ENCODE peak calls at places on chromosomes 5 and 9, in five cellular contexts. T is adrenal gland; U is CD8-positive, alpha-beta memory T cell; I is right atrium auricular region; L is GM23338. R is an unnamed sample.

GRCh38 chr9:95433096-95433852 is 83.5 kb downstream of the PTCH1 start:
- DNase-seq in I (no peak), U (no peak), T (no peak), L (no peak), R (no peak)

GRCh38 chr9:16555802-16556201 is 314.7 kb downstream of the BNC2 start:
- DNase-seq in L (no peak), T (no peak), U (no peak), I (no peak), R (no peak)

GRCh38 chr9:90827181-90827866 is 25.7 kb downstream of the SYK start:
- DNase-seq in L (no peak), T (no peak), U (no peak), I (peak; percentile 58), R (peak; percentile 62)

GRCh38 chr5:67248703-67249589 is 52.3 kb upstream of the CD180 start:
- DNase-seq in L (no peak), U (no peak), T (no peak), I (no peak), R (no peak)

GRCh38 chr5:149215478-149216042 is 56.1 kb upstream of the AFAP1L1 start:
- DNase-seq in T (peak; percentile 35), I (peak; percentile 91), L (no peak), U (no peak), R (no peak)

GRCh38 chr5:150173154-150173553 is 6.6 kb downstream of the CDX1 start:
- DNase-seq in U (no peak), L (no peak), T (no peak), I (no peak), R (no peak)

GRCh38 chr5:21918451-21918850 is 934.7 kb downstream of the CDH12 start:
- DNase-seq in U (no peak), L (no peak), I (no peak), T (no peak), R (no peak)

GRCh38 chr5:37889612-37890317 is 49.9 kb upstream of the GDNF start:
- DNase-seq in L (no peak), T (no peak), I (no peak), U (no peak), R (no peak)

GRCh38 chr5:164119806-164120440 is 614.5 kb downstream of the MAT2B start:
- DNase-seq in U (no peak), L (peak; percentile 58), I (no peak), T (no peak), R (no peak)

GRCh38 chr9:15182003-15182695 is 124.9 kb downstream of the TTC39B start:
- DNase-seq in T (no peak), I (no peak), L (no peak), U (no peak), R (no peak)

GRCh38 chr5:172479034-172479783 is 24.9 kb upstream of the SH3PXD2B start:
- DNase-seq in L (peak; percentile 96), I (peak; percentile 91), U (peak; percentile 43), T (peak; percentile 92), R (peak; percentile 91)

GRCh38 chr9:112337547-112337946 is 4.1 kb upstream of the PTBP3 start:
- DNase-seq in I (no peak), U (no peak), T (no peak), L (no peak), R (no peak)

GRCh38 chr5:132915681-132916080 is 42.2 kb downstream of the LEAP2 start:
- DNase-seq in T (no peak), L (no peak), U (no peak), I (no peak), R (no peak)

GRCh38 chr5:176772271-176773210 is 37.8 kb upstream of the UNC5A start:
- DNase-seq in L (no peak), I (peak; percentile 18), U (no peak), T (no peak), R (no peak)

GRCh38 chr5:89676634-89677033 is 732.9 kb downstream of the CETN3 start:
- DNase-seq in T (no peak), I (no peak), L (no peak), U (no peak), R (no peak)

GRCh38 chr9:7354704-7355103 is 444.9 kb downstream of the DMAC1 start:
- DNase-seq in U (no peak), I (no peak), T (no peak), L (no peak), R (no peak)

GRCh38 chr5:157271740-157272271 is 5.9 kb downstream of the CYFIP2 start:
- DNase-seq in T (no peak), U (peak; percentile 95), L (no peak), I (no peak), R (peak; percentile 61)

GRCh38 chr5:167205881-167206280 is 1085.6 kb upstream of the WWC1 start:
- DNase-seq in U (no peak), I (no peak), L (no peak), T (no peak), R (no peak)

GRCh38 chr9:19976226-19976625 is 187.4 kb upstream of the SLC24A2 start:
- DNase-seq in T (no peak), I (no peak), U (no peak), L (no peak), R (no peak)

GRCh38 chr9:110573305-110573704 is 6.2 kb downstream of the SVEP1 start:
- DNase-seq in T (no peak), L (no peak), I (no peak), U (no peak), R (no peak)

GRCh38 chr5:133841831-133842750 is 126.3 kb downstream of the C5orf15 start:
- DNase-seq in T (no peak), L (no peak), I (no peak), U (no peak), R (no peak)

GRCh38 chr9:70076678-70077077 is 33.0 kb downstream of the MAMDC2 start:
- DNase-seq in L (no peak), U (no peak), I (no peak), T (no peak), R (no peak)

GRCh38 chr9:13443380-13444271 is 164.1 kb upstream of the MPDZ start:
- DNase-seq in T (no peak), U (no peak), L (no peak), I (no peak), R (no peak)

GRCh38 chr9:112631313-112631712 is 86.6 kb downstream of the INIP start:
- DNase-seq in T (no peak), I (no peak), U (no peak), L (no peak), R (no peak)

GRCh38 chr5:139403418-139403786 is 487 bp downstream of the SPATA24 start:
- DNase-seq in L (no peak), I (no peak), T (no peak), U (no peak), R (no peak)

GRCh38 chr5:119355636-119356383 is at the start of gene TNFAIP8:
- DNase-seq in U (no peak), T (peak; percentile 61), I (no peak), L (peak; percentile 78), R (peak; percentile 84)

GRCh38 chr9:137454145-137454505 is 5.0 kb downstream of the NSMF start:
- DNase-seq in I (no peak), U (no peak), L (peak; percentile 79), T (peak; percentile 44), R (peak; percentile 80)

GRCh38 chr5:61640631-61641030 is 308.6 kb downstream of the ZSWIM6 start:
- DNase-seq in I (no peak), L (no peak), U (no peak), T (no peak), R (no peak)

GRCh38 chr9:126515001-126515872 is 98.5 kb upstream of the LMX1B start:
- DNase-seq in U (no peak), I (no peak), T (no peak), L (no peak), R (peak; percentile 62)

DNA sequence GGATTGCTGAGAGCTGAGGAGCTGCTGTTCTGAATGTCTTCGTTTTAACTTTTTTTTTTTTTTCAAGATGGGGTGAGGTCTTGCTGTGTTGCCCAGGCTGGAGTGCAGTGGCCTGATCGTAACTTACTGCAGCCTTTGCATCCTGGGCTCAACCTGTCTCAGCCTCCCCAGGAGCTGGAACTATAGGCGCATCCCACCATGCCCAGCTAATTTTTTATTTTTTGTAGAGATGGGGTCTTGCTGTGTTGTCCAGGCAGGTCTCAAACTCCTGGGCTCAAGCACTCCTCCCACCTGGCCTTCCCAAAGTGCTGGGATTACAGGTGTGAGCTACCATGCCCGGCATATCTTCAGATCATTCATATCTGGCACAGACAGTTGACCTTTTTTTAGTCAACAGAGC is 46.5 kb downstream of the TRIO start:
- DNase-seq in I (no peak), L (no peak), U (no peak), T (no peak), R (no peak)
- H3K27ac ChIP-seq in I (peak overlapping the region; percentile 72), L (no peak overlapping the region), U (no peak overlapping the region), T (peak overlapping the region; percentile 80), R (peak overlapping the region; percentile 96)

GRCh38 chr9:108444400-108445358 is 411.1 kb downstream of the ACTL7B start:
- DNase-seq in T (peak; percentile 24), I (no peak), L (no peak), U (no peak), R (peak; percentile 68)
- H3K4me3 ChIP-seq in T (no peak overlapping the region), I (no peak overlapping the region), L (no peak overlapping the region), U (no peak overlapping the region), R (no peak overlapping the region)

GRCh38 chr5:135054546-135054945 is 20.5 kb upstream of the PITX1 start:
- DNase-seq in L (no peak), U (no peak), I (no peak), T (no peak), R (peak; percentile 3)

GRCh38 chr5:135053989-135054388 is 20.0 kb upstream of the PITX1 start:
- DNase-seq in L (no peak), I (no peak), U (no peak), T (no peak), R (no peak)

GRCh38 chr5:135057233-135057632 is 23.2 kb upstream of the PITX1 start:
- DNase-seq in U (no peak), T (no peak), L (no peak), I (no peak), R (no peak)

GRCh38 chr5:135056316-135057030 is 22.4 kb upstream of the PITX1 start:
- DNase-seq in U (no peak), I (no peak), T (no peak), L (no peak), R (no peak)

DNA sequence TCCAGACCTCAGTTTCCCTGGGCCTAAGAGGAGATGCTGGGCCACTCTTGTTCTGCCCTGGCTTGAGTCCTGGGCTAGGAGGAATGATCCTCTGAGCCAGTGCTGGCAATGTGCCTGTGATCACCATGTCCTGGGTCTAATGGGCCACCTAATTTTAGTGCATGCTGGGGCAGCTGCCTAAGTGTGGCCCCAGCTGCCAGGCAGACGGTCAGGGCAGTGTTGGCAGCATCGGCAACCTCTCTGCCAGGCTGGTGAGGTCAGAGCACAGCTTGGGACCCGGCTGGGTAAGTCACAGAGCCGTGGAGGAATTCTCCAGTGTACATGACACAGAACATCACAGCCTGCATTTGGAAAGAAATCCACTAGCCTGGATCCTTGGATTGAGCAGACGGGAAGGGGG is 21.4 kb upstream of the PITX1 start:
- DNase-seq in I (no peak), U (no peak), L (no peak), T (no peak), R (no peak)
- H3K27ac ChIP-seq in I (no peak overlapping the region), U (no peak overlapping the region), L (no peak overlapping the region), T (no peak overlapping the region), R (no peak overlapping the region)

DNA sequence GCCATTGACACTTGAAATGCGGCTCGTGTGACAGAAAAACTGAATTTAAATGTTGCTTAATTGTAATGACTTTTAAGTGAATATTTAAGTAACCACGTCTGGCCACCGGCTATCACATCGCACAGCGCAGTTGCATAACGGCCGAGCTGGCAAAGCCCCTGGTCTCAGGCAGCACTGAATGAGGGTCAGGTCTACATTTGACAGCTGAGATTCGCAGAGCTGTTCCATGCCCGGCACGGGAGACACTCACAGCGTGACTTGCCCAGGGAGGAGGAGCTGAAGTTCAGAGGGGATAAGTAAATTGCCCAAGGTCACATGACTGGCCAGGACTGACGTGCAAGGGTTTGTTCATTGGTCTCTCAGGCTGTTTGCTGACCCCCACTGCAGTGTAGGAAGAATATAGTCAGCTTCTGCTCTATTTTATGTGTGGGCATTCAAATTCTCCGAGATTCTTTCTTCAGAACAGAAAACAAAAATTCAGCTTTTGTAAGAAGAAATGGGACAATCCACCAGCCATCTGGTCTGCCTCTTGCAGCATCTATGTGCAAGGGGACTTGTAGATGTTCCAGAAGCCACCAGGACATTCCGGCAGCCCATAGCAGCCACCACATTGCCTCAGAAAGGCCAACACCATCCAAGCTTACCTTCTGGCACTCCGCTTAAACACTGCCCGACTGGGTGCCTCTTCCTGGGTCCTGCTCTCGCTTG is 17.3 kb upstream of the COL5A1 start:
- DNase-seq in L (no peak), U (no peak), T (peak; percentile 4), I (no peak), R (peak; percentile 46)
- H3K4me3 ChIP-seq in L (no peak overlapping the region), U (no peak overlapping the region), T (no peak overlapping the region), I (no peak overlapping the region), R (no peak overlapping the region)